ENCODE peak calls at places on chromosomes 4 and X, in nine cellular contexts. R is lower lobe of right lung, O is bronchial epithelial cell, T is A549, L is fibroblast of lung, K is epithelial cell of esophagus, J is HFF-Myc, P is fibroblast of mammary gland, Q is LNCaP clone FGC. A is an unnamed sample.

GRCh38 chr4:99447079-99447478 is 11.9 kb upstream of the ADH7 start:
- DNase-seq in R (no peak), P (peak; percentile 63), J (no peak), L (peak; percentile 75), Q (no peak), O (peak; percentile 91), K (peak; percentile 89), T (peak; percentile 72), A (no peak)

GRCh38 chrX:65406532-65406931 is 128.1 kb downstream of the LAS1L start:
- DNase-seq in J (no peak), Q (no peak), R (no peak), L (no peak), T (no peak), P (no peak), O (no peak), K (peak; percentile 4), A (no peak)

GRCh38 chrX:13087322-13088154 is 43.1 kb upstream of the FAM9C start:
- DNase-seq in R (no peak), K (peak; percentile 82), T (peak; percentile 39), P (no peak), L (peak; percentile 75), Q (no peak), O (peak; percentile 85), J (no peak), A (peak; percentile 33)

GRCh38 chrX:121562616-121563015 is 515.2 kb downstream of the GLUD2 start:
- DNase-seq in T (no peak), K (no peak), R (no peak), L (no peak), O (no peak), Q (no peak), P (no peak), J (no peak), A (no peak)

GRCh38 chr4:181416966-181417365 is 826.2 kb upstream of the TENM3 start:
- DNase-seq in R (no peak), K (no peak), T (no peak), P (no peak), L (no peak), J (no peak), Q (no peak), O (no peak), A (no peak)

GRCh38 chr4:4582653-4583052 is 40.8 kb upstream of the STX18 start:
- DNase-seq in Q (no peak), P (no peak), J (no peak), T (no peak), R (no peak), K (no peak), L (no peak), O (no peak), A (no peak)

GRCh38 chr4:139506774-139507173 is 49.2 kb downstream of the SETD7 start:
- DNase-seq in O (no peak), T (no peak), L (no peak), J (no peak), K (no peak), Q (no peak), R (no peak), P (no peak), A (no peak)

GRCh38 chr4:113604955-113605354 is 156.6 kb downstream of the CAMK2D start:
- DNase-seq in K (peak; percentile 32), R (no peak), O (peak; percentile 6), T (peak; percentile 10), L (no peak), Q (no peak), P (peak; percentile 52), J (no peak), A (no peak)

GRCh38 chr4:147059064-147059731 is 113.5 kb upstream of the TTC29 start:
- DNase-seq in Q (no peak), K (no peak), O (no peak), J (no peak), L (no peak), T (no peak), P (no peak), R (no peak), A (no peak)

GRCh38 chr4:15543537-15544195 is 74.0 kb downstream of the CC2D2A start:
- DNase-seq in P (no peak), K (no peak), O (no peak), L (no peak), Q (no peak), T (no peak), R (no peak), J (no peak), A (no peak)

GRCh38 chr4:120007171-120007894 is 59.3 kb downstream of the MAD2L1 start:
- DNase-seq in T (no peak), J (peak; percentile 53), L (peak; percentile 78), K (peak; percentile 8), R (no peak), Q (no peak), P (peak; percentile 70), O (peak; percentile 63), A (peak; percentile 35)

GRCh38 chr4:138217567-138217966 is 24.6 kb downstream of the SLC7A11 start:
- DNase-seq in K (no peak), J (no peak), Q (no peak), P (no peak), T (no peak), R (no peak), L (no peak), O (no peak), A (no peak)

GRCh38 chr4:169957785-169958184 is 68.4 kb downstream of the MFAP3L start:
- DNase-seq in Q (no peak), J (no peak), K (no peak), O (no peak), P (no peak), T (no peak), R (no peak), L (no peak), A (no peak)

GRCh38 chrX:41468647-41469323 is 21.6 kb downstream of the NYX start:
- DNase-seq in Q (no peak), J (no peak), R (no peak), K (no peak), P (peak; percentile 74), L (peak; percentile 26), O (peak; percentile 40), T (no peak), A (no peak)

GRCh38 chrX:127861611-127862010 is 190.6 kb downstream of the ACTRT1 start:
- DNase-seq in K (no peak), P (no peak), Q (no peak), L (no peak), J (no peak), R (no peak), T (no peak), O (no peak), A (no peak)

GRCh38 chrX:105297041-105297440 is 76.5 kb upstream of the TEX13A start:
- DNase-seq in R (no peak), L (no peak), T (no peak), P (peak; percentile 55), J (no peak), K (peak; percentile 31), O (peak; percentile 34), Q (no peak), A (no peak)

GRCh38 chr4:90120037-90120436 is 7.2 kb upstream of the CCSER1 start:
- DNase-seq in O (no peak), R (no peak), T (no peak), J (no peak), Q (no peak), L (no peak), K (peak; percentile 45), P (no peak), A (no peak)
- TF ChIP-seq CTCF in O (peak; percentile 17), R (no peak), T (no peak), J (no peak), Q (no peak), L (no peak), K (peak; percentile 28), P (no peak), A (no peak)

DNA sequence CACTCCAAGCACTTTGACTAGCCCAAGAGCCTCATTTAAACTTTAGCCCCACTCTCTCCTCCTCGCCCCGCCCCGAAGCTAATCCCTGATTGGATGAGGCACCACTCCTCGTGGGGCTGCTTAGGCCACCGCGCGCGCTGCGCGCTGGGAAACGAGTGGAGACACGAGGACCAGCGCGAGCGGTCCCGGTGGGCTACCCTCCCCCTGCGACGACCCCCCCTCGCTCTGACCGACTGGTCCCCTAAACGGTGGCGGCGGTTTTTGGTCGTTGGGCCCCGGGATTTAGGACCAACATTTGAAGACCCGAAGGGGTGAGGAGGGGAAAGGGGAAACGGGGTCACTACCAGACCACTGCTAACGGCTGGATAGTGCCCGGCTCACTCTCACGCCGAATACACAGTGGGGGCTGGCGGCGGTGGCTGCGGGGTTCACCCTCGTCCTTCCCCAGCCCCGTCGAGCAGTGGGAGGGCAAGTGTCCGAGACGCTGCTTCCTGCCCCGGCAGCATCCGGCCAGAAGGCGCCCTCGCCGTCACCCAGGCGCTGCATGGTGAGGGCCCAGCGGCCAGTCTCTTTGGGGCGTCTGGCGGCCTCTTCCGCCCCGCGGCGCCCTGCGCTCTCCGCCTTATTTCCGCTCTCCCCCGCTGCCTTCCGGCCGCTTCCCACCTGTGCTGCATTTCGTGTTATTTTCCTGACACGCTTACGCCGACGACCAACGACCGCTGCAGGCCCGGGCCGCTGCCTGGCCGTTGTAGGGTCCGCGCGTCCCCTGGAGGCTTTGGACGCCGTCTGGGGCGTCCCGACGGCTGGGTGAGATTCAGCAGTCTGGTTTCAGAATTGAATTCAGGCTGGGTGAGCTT is at the start of gene RBM46:
- DNase-seq in J (no peak), R (no peak), P (no peak), K (no peak), T (no peak), L (no peak), O (no peak), Q (no peak), A (no peak)
- H3K4me3 ChIP-seq in J (no peak within 1 kb of the TSS), R (no peak within 1 kb of the TSS), P (no peak within 1 kb of the TSS), K (no peak within 1 kb of the TSS), T (no peak within 1 kb of the TSS), L (no peak within 1 kb of the TSS), O (no peak within 1 kb of the TSS), Q (no peak within 1 kb of the TSS), A (no peak within 1 kb of the TSS)

GRCh38 chr4:73780243-73780642 is 39.9 kb downstream of the CXCL8 start:
- DNase-seq in T (no peak), K (no peak), J (no peak), R (no peak), L (no peak), P (no peak), Q (peak; percentile 15), O (no peak), A (no peak)

GRCh38 chr4:73772353-73772752 is 32.0 kb downstream of the CXCL8 start:
- DNase-seq in T (no peak), J (no peak), O (no peak), R (no peak), P (no peak), Q (no peak), L (no peak), K (no peak), A (no peak)

GRCh38 chr4:73777612-73778011 is 37.2 kb downstream of the CXCL8 start:
- DNase-seq in R (no peak), K (peak; percentile 6), Q (no peak), P (peak; percentile 81), J (no peak), T (no peak), O (no peak), L (peak; percentile 34), A (no peak)

GRCh38 chr4:73780834-73781233 is 40.5 kb downstream of the CXCL8 start:
- DNase-seq in K (no peak), P (no peak), J (no peak), T (no peak), O (no peak), L (no peak), Q (no peak), R (no peak), A (no peak)

GRCh38 chr4:73776363-73776762 is 36.0 kb downstream of the CXCL8 start:
- DNase-seq in O (peak; percentile 45), T (peak; percentile 18), P (peak; percentile 98), Q (no peak), J (peak; percentile 39), L (peak; percentile 91), K (peak; percentile 34), R (no peak), A (peak; percentile 93)
- TF ChIP-seq CTCF in O (no peak), T (no peak), P (no peak), Q (no peak), J (no peak), L (no peak), K (no peak), R (no peak), A (no peak)

GRCh38 chr4:174154455-174154854 is 129.0 kb downstream of the FBXO8 start:
- DNase-seq in J (no peak), O (peak; percentile 57), R (no peak), T (peak; percentile 43), P (peak; percentile 92), K (peak; percentile 65), L (peak; percentile 47), Q (no peak), A (peak; percentile 31)
- H3K4me3 ChIP-seq in J (no peak overlapping the region), O (no peak overlapping the region), R (no peak overlapping the region), T (peak overlapping the region; percentile 43), P (peak overlapping the region; percentile 36), K (no peak overlapping the region), L (no peak overlapping the region), Q (peak overlapping the region; percentile 24), A (no peak overlapping the region)